ENCODE peak calls at places on chromosomes 6 and 20, in five cellular contexts. One of them, this sample, is unnamed.

GRCh38 chr6:12718025-12718424 is 1.5 kb downstream of the PHACTR1 start:
- DNase-seq in heart left ventricle: no peak
- DNase-seq in Peyer's patch: no peak
- DNase-seq in thoracic aorta: no peak
- DNase-seq in breast epithelium: no peak
- DNase-seq in this sample: no peak

GRCh38 chr6:159170999-159171712 is 2.0 kb downstream of the FNDC1 start:
- DNase-seq in heart left ventricle: peak; percentile 35
- DNase-seq in Peyer's patch: peak; percentile 17
- DNase-seq in thoracic aorta: no peak
- DNase-seq in breast epithelium: no peak
- DNase-seq in this sample: no peak

GRCh38 chr6:17394192-17394611 is 807 bp downstream of the CAP2 start:
- DNase-seq in heart left ventricle: peak; percentile 42
- DNase-seq in Peyer's patch: no peak
- DNase-seq in thoracic aorta: no peak
- DNase-seq in breast epithelium: no peak
- DNase-seq in this sample: no peak

GRCh38 chr20:33674294-33675126 is at the start of gene NECAB3:
- DNase-seq in heart left ventricle: peak; percentile 89
- DNase-seq in Peyer's patch: peak; percentile 71
- DNase-seq in thoracic aorta: peak; percentile 48
- DNase-seq in breast epithelium: peak; percentile 74
- DNase-seq in this sample: peak; percentile 94

GRCh38 chr20:44646641-44647274 is 4.7 kb downstream of the ADA start:
- DNase-seq in heart left ventricle: no peak
- DNase-seq in Peyer's patch: peak; percentile 74
- DNase-seq in thoracic aorta: no peak
- DNase-seq in breast epithelium: no peak
- DNase-seq in this sample: no peak

GRCh38 chr6:89297695-89298351 is 17.3 kb downstream of the GABRR2 start:
- DNase-seq in heart left ventricle: peak; percentile 76
- DNase-seq in Peyer's patch: peak; percentile 36
- DNase-seq in thoracic aorta: peak; percentile 73
- DNase-seq in breast epithelium: no peak
- DNase-seq in this sample: no peak

GRCh38 chr6:12369781-12370262 is 79.7 kb downstream of the EDN1 start:
- DNase-seq in heart left ventricle: no peak
- DNase-seq in Peyer's patch: no peak
- DNase-seq in thoracic aorta: no peak
- DNase-seq in breast epithelium: no peak
- DNase-seq in this sample: peak; percentile 78

GRCh38 chr20:56003966-56004365 is 1.4 kb downstream of the CBLN4 start:
- DNase-seq in heart left ventricle: no peak
- DNase-seq in Peyer's patch: no peak
- DNase-seq in thoracic aorta: no peak
- DNase-seq in breast epithelium: no peak
- DNase-seq in this sample: no peak

GRCh38 chr20:36666181-36666740 is 20.3 kb upstream of the SLA2 start:
- DNase-seq in heart left ventricle: no peak
- DNase-seq in Peyer's patch: no peak
- DNase-seq in thoracic aorta: no peak
- DNase-seq in breast epithelium: no peak
- DNase-seq in this sample: no peak

GRCh38 chr6:47203266-47203967 is 106.3 kb downstream of the TNFRSF21 start:
- DNase-seq in heart left ventricle: no peak
- DNase-seq in Peyer's patch: no peak
- DNase-seq in thoracic aorta: no peak
- DNase-seq in breast epithelium: no peak
- DNase-seq in this sample: no peak

GRCh38 chr6:111242452-111242851 is 155.1 kb downstream of the SLC16A10 start:
- DNase-seq in heart left ventricle: no peak
- DNase-seq in Peyer's patch: no peak
- DNase-seq in thoracic aorta: no peak
- DNase-seq in breast epithelium: no peak
- DNase-seq in this sample: no peak

GRCh38 chr20:63315982-63316491 is 23.1 kb downstream of the COL20A1 start:
- DNase-seq in heart left ventricle: no peak
- DNase-seq in Peyer's patch: no peak
- DNase-seq in thoracic aorta: no peak
- DNase-seq in breast epithelium: no peak
- DNase-seq in this sample: peak; percentile 77

GRCh38 chr6:87378947-87379346 is 28.8 kb upstream of the CFAP206 start:
- DNase-seq in heart left ventricle: no peak
- DNase-seq in Peyer's patch: no peak
- DNase-seq in thoracic aorta: no peak
- DNase-seq in breast epithelium: no peak
- DNase-seq in this sample: no peak

GRCh38 chr6:136710877-136711552 is 81.3 kb downstream of the MAP3K5 start:
- DNase-seq in heart left ventricle: no peak
- DNase-seq in Peyer's patch: no peak
- DNase-seq in thoracic aorta: no peak
- DNase-seq in breast epithelium: no peak
- DNase-seq in this sample: no peak

GRCh38 chr6:159746759-159747158 is 15.1 kb upstream of the ACAT2 start:
- DNase-seq in heart left ventricle: no peak
- DNase-seq in Peyer's patch: no peak
- DNase-seq in thoracic aorta: no peak
- DNase-seq in breast epithelium: no peak
- DNase-seq in this sample: no peak

GRCh38 chr20:48722737-48723191 is 105.0 kb downstream of the PREX1 start:
- DNase-seq in heart left ventricle: no peak
- DNase-seq in Peyer's patch: peak; percentile 64
- DNase-seq in thoracic aorta: peak; percentile 70
- DNase-seq in breast epithelium: no peak
- DNase-seq in this sample: peak; percentile 83

GRCh38 chr6:26363882-26364825 is 844 bp upstream of the BTN3A2 start:
- DNase-seq in heart left ventricle: no peak
- DNase-seq in Peyer's patch: no peak
- DNase-seq in thoracic aorta: no peak
- DNase-seq in breast epithelium: no peak
- DNase-seq in this sample: no peak

GRCh38 chr20:57389695-57390603 is 1.2 kb upstream of the RBM38 start:
- DNase-seq in heart left ventricle: peak; percentile 40
- DNase-seq in Peyer's patch: peak; percentile 61
- DNase-seq in thoracic aorta: no peak
- DNase-seq in breast epithelium: no peak
- DNase-seq in this sample: peak; percentile 90

GRCh38 chr20:16518068-16518783 is 55.0 kb downstream of the KIF16B start:
- DNase-seq in heart left ventricle: peak; percentile 29
- DNase-seq in Peyer's patch: no peak
- DNase-seq in thoracic aorta: no peak
- DNase-seq in breast epithelium: no peak
- DNase-seq in this sample: no peak

GRCh38 chr20:62030834-62031434 is 34.7 kb downstream of the TAF4 start:
- DNase-seq in heart left ventricle: no peak
- DNase-seq in Peyer's patch: peak; percentile 55
- DNase-seq in thoracic aorta: no peak
- DNase-seq in breast epithelium: no peak
- DNase-seq in this sample: no peak

GRCh38 chr6:35449287-35449881 is 2.8 kb upstream of the FANCE start:
- DNase-seq in heart left ventricle: no peak
- DNase-seq in Peyer's patch: peak; percentile 27
- DNase-seq in thoracic aorta: no peak
- DNase-seq in breast epithelium: no peak
- DNase-seq in this sample: no peak

GRCh38 chr6:74459260-74459659 is 746.6 kb downstream of the COL12A1 start:
- DNase-seq in heart left ventricle: no peak
- DNase-seq in Peyer's patch: no peak
- DNase-seq in thoracic aorta: no peak
- DNase-seq in breast epithelium: no peak
- DNase-seq in this sample: no peak

DNA sequence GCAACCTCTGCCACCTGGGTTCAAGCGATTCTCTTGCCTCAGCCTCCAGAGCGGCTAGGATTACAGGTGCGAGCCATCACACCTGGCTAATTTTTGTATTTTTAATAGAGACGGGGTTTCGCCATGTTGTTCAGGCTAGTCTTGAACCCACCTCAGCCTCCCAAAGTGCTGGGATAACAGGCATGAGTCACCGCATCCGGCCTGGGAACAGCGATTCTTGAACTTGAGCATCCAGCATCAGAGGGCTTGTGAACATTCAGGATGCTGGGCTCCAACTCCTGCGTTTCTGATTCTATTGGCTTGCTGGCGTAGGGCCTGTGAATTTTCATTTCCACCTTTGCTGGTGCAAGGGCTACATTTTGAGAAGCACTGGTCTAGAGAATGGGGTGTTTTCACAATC is 24.5 kb upstream of the PIM1 start:
- DNase-seq in heart left ventricle: no peak
- DNase-seq in Peyer's patch: no peak
- DNase-seq in thoracic aorta: no peak
- DNase-seq in breast epithelium: no peak
- DNase-seq in this sample: no peak
- H3K4me3 ChIP-seq in heart left ventricle: no peak overlapping the region
- H3K4me3 ChIP-seq in Peyer's patch: no peak overlapping the region
- H3K4me3 ChIP-seq in thoracic aorta: no peak overlapping the region
- H3K4me3 ChIP-seq in breast epithelium: no peak overlapping the region
- H3K4me3 ChIP-seq in this sample: no peak overlapping the region

GRCh38 chr6:144216668-144217218 is 66.4 kb downstream of the STX11 start:
- DNase-seq in heart left ventricle: no peak
- DNase-seq in Peyer's patch: no peak
- DNase-seq in thoracic aorta: no peak
- DNase-seq in breast epithelium: peak; percentile 61
- DNase-seq in this sample: peak; percentile 94
- TF ChIP-seq CTCF in heart left ventricle: no peak
- TF ChIP-seq CTCF in Peyer's patch: no peak
- TF ChIP-seq CTCF in thoracic aorta: no peak
- TF ChIP-seq CTCF in breast epithelium: no peak
- TF ChIP-seq CTCF in this sample: no peak

GRCh38 chr6:3266170-3266569 is 7.4 kb downstream of the PSMG4 start:
- DNase-seq in heart left ventricle: no peak
- DNase-seq in Peyer's patch: no peak
- DNase-seq in thoracic aorta: no peak
- DNase-seq in breast epithelium: no peak
- DNase-seq in this sample: no peak
- H3K27ac ChIP-seq in heart left ventricle: no peak overlapping the region
- H3K27ac ChIP-seq in Peyer's patch: no peak overlapping the region
- H3K27ac ChIP-seq in thoracic aorta: no peak overlapping the region
- H3K27ac ChIP-seq in breast epithelium: no peak overlapping the region
- H3K27ac ChIP-seq in this sample: no peak overlapping the region

DNA sequence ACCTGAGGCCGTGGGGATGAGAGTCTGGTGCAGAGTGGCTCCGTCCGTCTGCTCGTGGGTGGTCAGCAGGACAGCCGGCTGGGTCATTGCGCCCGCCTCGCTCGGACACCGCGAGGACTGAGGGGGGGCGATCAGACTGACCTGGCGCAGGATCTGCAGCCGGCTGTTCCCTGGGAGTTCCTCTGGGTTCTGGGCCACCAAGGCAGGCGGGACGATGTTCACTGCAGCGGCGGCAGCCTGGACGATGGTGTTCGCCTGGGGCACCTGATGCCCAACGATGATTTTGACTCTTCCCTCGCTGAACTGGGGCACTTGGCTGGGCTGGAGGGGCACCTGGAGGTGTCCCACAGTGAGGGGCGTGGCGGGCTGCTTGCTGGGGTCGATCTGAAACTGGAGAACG is 39.2 kb downstream of the ZFP64 start:
- DNase-seq in heart left ventricle: no peak
- DNase-seq in Peyer's patch: no peak
- DNase-seq in thoracic aorta: no peak
- DNase-seq in breast epithelium: no peak
- DNase-seq in this sample: no peak
- H3K4me3 ChIP-seq in heart left ventricle: no peak overlapping the region
- H3K4me3 ChIP-seq in Peyer's patch: no peak overlapping the region
- H3K4me3 ChIP-seq in thoracic aorta: no peak overlapping the region
- H3K4me3 ChIP-seq in breast epithelium: no peak overlapping the region
- H3K4me3 ChIP-seq in this sample: no peak overlapping the region

GRCh38 chr6:97440590-97441176 is 157.7 kb upstream of the MMS22L start:
- DNase-seq in heart left ventricle: no peak
- DNase-seq in Peyer's patch: no peak
- DNase-seq in thoracic aorta: no peak
- DNase-seq in breast epithelium: no peak
- DNase-seq in this sample: no peak
- TF ChIP-seq CTCF in heart left ventricle: no peak
- TF ChIP-seq CTCF in Peyer's patch: no peak
- TF ChIP-seq CTCF in thoracic aorta: no peak
- TF ChIP-seq CTCF in breast epithelium: no peak
- TF ChIP-seq CTCF in this sample: no peak

DNA sequence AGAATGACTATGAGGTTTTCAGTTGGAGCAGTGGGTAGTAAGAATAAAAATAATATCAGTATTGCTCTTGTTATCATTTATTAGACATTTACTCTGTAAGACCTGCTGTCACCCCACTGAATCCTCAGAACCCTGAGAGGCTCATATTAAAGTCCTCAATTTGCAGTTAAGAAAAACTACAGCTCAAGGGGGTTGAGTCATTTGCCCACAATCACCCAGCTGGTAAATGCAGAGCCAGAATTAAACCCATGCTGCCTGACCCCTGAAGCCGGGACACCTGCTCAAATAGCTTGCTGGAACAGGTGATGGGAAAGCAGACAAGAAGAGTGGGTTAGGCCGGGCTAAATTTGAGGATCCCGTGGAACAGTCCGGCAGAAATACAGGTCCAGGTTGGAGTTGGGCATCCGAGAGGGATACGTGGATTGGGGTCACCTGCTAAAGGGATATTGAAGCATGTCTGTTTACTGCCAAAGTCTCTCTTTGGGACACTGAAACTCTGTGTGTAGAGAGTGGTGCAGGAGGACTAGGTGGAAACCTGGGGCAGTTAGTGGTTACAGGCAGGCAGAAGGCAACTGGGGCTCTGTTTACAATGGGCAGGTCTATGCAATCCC is 344.1 kb downstream of the CDC5L start:
- DNase-seq in heart left ventricle: no peak
- DNase-seq in Peyer's patch: no peak
- DNase-seq in thoracic aorta: no peak
- DNase-seq in breast epithelium: no peak
- DNase-seq in this sample: no peak
- H3K27ac ChIP-seq in heart left ventricle: no peak overlapping the region
- H3K27ac ChIP-seq in Peyer's patch: no peak overlapping the region
- H3K27ac ChIP-seq in thoracic aorta: no peak overlapping the region
- H3K27ac ChIP-seq in breast epithelium: no peak overlapping the region
- H3K27ac ChIP-seq in this sample: no peak overlapping the region